ENCODE peak calls at places on chromosomes 7 and 10, in four cellular contexts. One of them, this sample, is unnamed.

GRCh38 chr10:75497997-75498797 is 66.8 kb downstream of the LRMDA start:
- DNase-seq in K562: no peak
- DNase-seq in H1: no peak
- DNase-seq in GM12878: no peak
- DNase-seq in this sample: peak

GRCh38 chr10:60542691-60543090 is 153.0 kb upstream of the ANK3 start:
- DNase-seq in K562: no peak
- DNase-seq in H1: no peak
- DNase-seq in GM12878: no peak
- DNase-seq in this sample: no peak

GRCh38 chr10:86946215-86947170 is 10.9 kb downstream of the MMRN2 start:
- DNase-seq in K562: no peak
- DNase-seq in H1: peak
- DNase-seq in GM12878: no peak
- DNase-seq in this sample: no peak

GRCh38 chr10:100347568-100348195 is 649 bp downstream of the SCD start:
- DNase-seq in K562: peak
- DNase-seq in H1: no peak
- DNase-seq in GM12878: no peak
- DNase-seq in this sample: no peak

GRCh38 chr7:7354674-7355073 is 172.3 kb downstream of the C1GALT1 start:
- DNase-seq in K562: no peak
- DNase-seq in H1: no peak
- DNase-seq in GM12878: no peak
- DNase-seq in this sample: peak

GRCh38 chr10:70357447-70358035 is 24.9 kb downstream of the LRRC20 start:
- DNase-seq in K562: no peak
- DNase-seq in H1: no peak
- DNase-seq in GM12878: no peak
- DNase-seq in this sample: no peak

GRCh38 chr7:47232751-47233412 is 349.0 kb downstream of the TNS3 start:
- DNase-seq in K562: peak
- DNase-seq in H1: no peak
- DNase-seq in GM12878: no peak
- DNase-seq in this sample: no peak

GRCh38 chr7:50208335-50208982 is 96.1 kb upstream of the IKZF1 start:
- DNase-seq in K562: peak
- DNase-seq in H1: no peak
- DNase-seq in GM12878: no peak
- DNase-seq in this sample: no peak

GRCh38 chr10:7192831-7193348 is 217.9 kb downstream of the SFMBT2 start:
- DNase-seq in K562: no peak
- DNase-seq in H1: no peak
- DNase-seq in GM12878: no peak
- DNase-seq in this sample: no peak

GRCh38 chr10:93154531-93154930 is 80.8 kb downstream of the CYP26A1 start:
- DNase-seq in K562: no peak
- DNase-seq in H1: no peak
- DNase-seq in GM12878: no peak
- DNase-seq in this sample: no peak

GRCh38 chr10:86668297-86669165 is at the start of gene LDB3:
- DNase-seq in K562: no peak
- DNase-seq in H1: no peak
- DNase-seq in GM12878: peak
- DNase-seq in this sample: no peak

GRCh38 chr10:75137533-75138438 is 26.3 kb downstream of the SAMD8 start:
- DNase-seq in K562: peak
- DNase-seq in H1: no peak
- DNase-seq in GM12878: no peak
- DNase-seq in this sample: peak

GRCh38 chr7:116984917-116985316 is 31.6 kb downstream of the ST7 start:
- DNase-seq in K562: peak
- DNase-seq in H1: no peak
- DNase-seq in GM12878: no peak
- DNase-seq in this sample: no peak

GRCh38 chr10:49606981-49607535 is 3.1 kb upstream of the SLC18A3 start:
- DNase-seq in K562: peak
- DNase-seq in H1: peak
- DNase-seq in GM12878: no peak
- DNase-seq in this sample: no peak

GRCh38 chr7:3959364-3959763 is 658.3 kb downstream of the SDK1 start:
- DNase-seq in K562: no peak
- DNase-seq in H1: no peak
- DNase-seq in GM12878: no peak
- DNase-seq in this sample: no peak

GRCh38 chr10:69336952-69337311 is 58.6 kb downstream of the HK1 start:
- DNase-seq in K562: no peak
- DNase-seq in H1: no peak
- DNase-seq in GM12878: no peak
- DNase-seq in this sample: no peak

GRCh38 chr10:69337312-69338132 is 59.2 kb downstream of the HK1 start:
- DNase-seq in K562: no peak
- DNase-seq in H1: no peak
- DNase-seq in GM12878: no peak
- DNase-seq in this sample: no peak

GRCh38 chr10:69340695-69341094 is 62.4 kb downstream of the HK1 start:
- DNase-seq in K562: no peak
- DNase-seq in H1: no peak
- DNase-seq in GM12878: no peak
- DNase-seq in this sample: no peak

GRCh38 chr10:69338133-69338456 is 59.8 kb downstream of the HK1 start:
- DNase-seq in K562: no peak
- DNase-seq in H1: no peak
- DNase-seq in GM12878: no peak
- DNase-seq in this sample: no peak

GRCh38 chr10:69338547-69339450 is 60.5 kb downstream of the HK1 start:
- DNase-seq in K562: no peak
- DNase-seq in H1: no peak
- DNase-seq in GM12878: no peak
- DNase-seq in this sample: no peak
- TF ChIP-seq ZNF274 in K562: no peak
- TF ChIP-seq ZNF274 in H1: no peak
- TF ChIP-seq ZNF274 in GM12878: no peak
- TF ChIP-seq ZNF274 in this sample: no peak

GRCh38 chr7:411677-412312 is 107.9 kb downstream of the PDGFA start:
- DNase-seq in K562: no peak
- DNase-seq in H1: no peak
- DNase-seq in GM12878: no peak
- DNase-seq in this sample: no peak

GRCh38 chr7:412313-412710 is 107.3 kb downstream of the PDGFA start:
- DNase-seq in K562: no peak
- DNase-seq in H1: no peak
- DNase-seq in GM12878: no peak
- DNase-seq in this sample: no peak

GRCh38 chr7:408651-409343 is 110.8 kb downstream of the PDGFA start:
- DNase-seq in K562: no peak
- DNase-seq in H1: peak
- DNase-seq in GM12878: no peak
- DNase-seq in this sample: no peak

GRCh38 chr7:409344-410281 is 110.0 kb downstream of the PDGFA start:
- DNase-seq in K562: no peak
- DNase-seq in H1: no peak
- DNase-seq in GM12878: no peak
- DNase-seq in this sample: no peak

DNA sequence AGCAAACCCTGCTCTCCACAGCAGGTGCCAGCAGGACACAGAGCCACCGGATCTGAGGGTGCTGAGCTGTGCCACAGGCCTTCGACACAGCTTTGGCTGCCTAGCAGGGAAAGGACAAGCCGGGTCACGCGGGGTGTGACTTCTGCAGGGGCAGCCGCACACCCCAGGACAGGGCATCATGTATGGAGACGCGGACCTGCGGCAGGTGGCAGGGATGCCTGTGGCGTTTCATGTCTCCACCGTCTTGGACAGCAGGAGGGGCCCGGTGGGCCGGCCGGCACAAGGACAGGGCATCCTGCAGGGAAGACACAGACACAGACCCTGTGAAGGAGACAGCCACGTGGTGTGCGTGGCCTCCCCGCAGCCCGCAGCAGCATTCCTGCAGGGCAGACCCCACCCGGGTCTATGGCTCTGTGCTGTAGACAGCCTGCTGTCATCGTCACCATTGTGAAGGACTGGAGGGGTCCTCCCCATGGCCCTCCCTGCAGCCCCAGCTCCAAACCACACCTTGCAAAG is 109.2 kb downstream of the PDGFA start:
- DNase-seq in K562: no peak
- DNase-seq in H1: no peak
- DNase-seq in GM12878: no peak
- DNase-seq in this sample: no peak
- TF ChIP-seq RAD21 in K562: no peak
- TF ChIP-seq RAD21 in H1: no peak
- TF ChIP-seq RAD21 in GM12878: no peak
- TF ChIP-seq RAD21 in this sample: no peak

GRCh38 chr10:119177708-119178370 is 773 bp downstream of the PRDX3 start:
- DNase-seq in K562: peak
- DNase-seq in H1: no peak
- DNase-seq in GM12878: no peak
- DNase-seq in this sample: no peak
- TF ChIP-seq EGR1 in K562: no peak
- TF ChIP-seq EGR1 in H1: no peak
- TF ChIP-seq EGR1 in GM12878: no peak
- TF ChIP-seq EGR1 in this sample: no peak

GRCh38 chr10:89294840-89295239 is 7.0 kb upstream of the IFIT2 start:
- DNase-seq in K562: no peak
- DNase-seq in H1: no peak
- DNase-seq in GM12878: no peak
- DNase-seq in this sample: no peak

GRCh38 chr10:89297791-89298190 is 4.1 kb upstream of the IFIT2 start:
- DNase-seq in K562: no peak
- DNase-seq in H1: no peak
- DNase-seq in GM12878: no peak
- DNase-seq in this sample: no peak

GRCh38 chr10:89295597-89295996 is 6.2 kb upstream of the IFIT2 start:
- DNase-seq in K562: no peak
- DNase-seq in H1: no peak
- DNase-seq in GM12878: no peak
- DNase-seq in this sample: no peak

GRCh38 chr10:89297356-89297755 is 4.5 kb upstream of the IFIT2 start:
- DNase-seq in K562: no peak
- DNase-seq in H1: no peak
- DNase-seq in GM12878: no peak
- DNase-seq in this sample: no peak

GRCh38 chr10:89296227-89296648 is 5.6 kb upstream of the IFIT2 start:
- DNase-seq in K562: no peak
- DNase-seq in H1: no peak
- DNase-seq in GM12878: no peak
- DNase-seq in this sample: no peak
- TF ChIP-seq ZNF274 in K562: no peak
- TF ChIP-seq ZNF274 in H1: no peak
- TF ChIP-seq ZNF274 in GM12878: no peak
- TF ChIP-seq ZNF274 in this sample: no peak

DNA sequence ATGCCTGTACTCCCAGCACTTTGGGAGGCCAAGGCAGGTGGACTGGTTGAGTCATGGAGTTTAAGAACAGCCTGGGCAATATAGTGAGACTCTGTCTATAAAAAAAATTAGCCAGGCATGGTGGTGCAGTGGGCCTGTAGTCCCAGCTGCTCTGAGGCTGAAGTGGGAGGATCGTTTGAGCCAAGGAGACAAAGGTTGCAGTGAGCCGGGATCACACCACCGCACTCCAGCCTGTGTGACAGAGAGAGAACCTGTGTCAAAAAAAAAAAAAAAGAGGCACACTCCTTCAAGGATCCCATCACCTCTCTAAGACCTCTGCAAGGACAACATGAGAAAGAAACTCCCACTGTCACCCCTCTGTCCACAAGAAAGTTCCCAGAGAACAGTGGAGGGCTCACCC is 4.4 kb downstream of the NAT16 start:
- DNase-seq in K562: no peak
- DNase-seq in H1: no peak
- DNase-seq in GM12878: no peak
- DNase-seq in this sample: no peak
- TF ChIP-seq RAD21 in K562: no peak
- TF ChIP-seq RAD21 in H1: no peak
- TF ChIP-seq RAD21 in GM12878: no peak
- TF ChIP-seq RAD21 in this sample: no peak

DNA sequence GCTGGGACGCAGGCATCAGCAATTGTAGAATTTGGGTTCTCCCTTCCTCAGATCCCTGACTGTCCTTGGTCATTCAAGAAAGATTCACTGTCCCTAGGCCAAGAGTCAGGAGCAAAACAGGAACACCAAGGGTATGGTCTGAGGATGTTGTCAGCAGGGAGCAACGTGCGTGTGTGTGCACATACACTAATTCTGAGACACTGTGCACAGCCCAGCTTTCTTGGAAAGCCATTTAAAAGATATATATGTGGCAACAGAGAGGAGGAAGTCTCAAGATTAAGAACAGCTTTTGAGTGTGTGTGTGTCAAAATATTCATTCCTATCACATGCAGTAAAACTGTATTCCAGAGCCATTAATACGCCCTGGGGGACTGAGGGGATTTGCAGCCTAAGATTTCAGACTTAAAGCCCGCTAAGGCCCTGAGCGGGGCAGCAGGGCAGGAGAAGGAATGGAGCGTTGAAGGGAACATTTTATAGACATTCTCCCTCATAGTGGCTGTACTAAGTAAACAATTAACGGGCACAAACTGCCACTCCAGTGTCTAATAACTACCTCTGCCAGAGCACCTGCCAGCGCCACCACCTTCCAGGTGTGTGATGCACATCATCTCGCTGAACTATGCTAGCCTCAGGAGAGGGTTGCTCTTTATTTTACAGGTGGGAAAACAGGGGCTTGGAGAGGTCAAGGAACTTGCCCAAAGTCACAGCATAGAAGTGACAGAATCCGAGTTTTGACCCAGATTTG is 2.0 kb downstream of the NOD1 start:
- DNase-seq in K562: no peak
- DNase-seq in H1: peak
- DNase-seq in GM12878: no peak
- DNase-seq in this sample: no peak
- TF ChIP-seq EGR1 in K562: no peak
- TF ChIP-seq EGR1 in H1: no peak
- TF ChIP-seq EGR1 in GM12878: no peak
- TF ChIP-seq EGR1 in this sample: no peak